ENCODE peak calls at places on chromosomes 13 and 19, in six cellular contexts. O is hippocampal formation; T is effector memory CD8-positive, alpha-beta T cell; N is psoas muscle; E is kidney glomerular epithelial cell; L is activated CD4-positive, alpha-beta T cell treated with anti-CD3 and anti-CD28 coated beads, Interleukin-2, amount 50 U/mL, for 24 hours. U is an unnamed sample.

GRCh38 chr13:99691552-99691951 is 190.3 kb downstream of the TM9SF2 start:
- DNase-seq in E (no peak), T (no peak), O (no peak), L (no peak), N (no peak), U (no peak)

GRCh38 chr19:6963937-6964336 is 57.3 kb downstream of the MBD3L2B start:
- DNase-seq in O (no peak), N (no peak), E (no peak), L (peak; percentile 28), T (peak; percentile 40), U (peak; percentile 41)

GRCh38 chr19:58519355-58520256 is at the start of gene ZBTB45:
- DNase-seq in E (peak; percentile 97), O (peak; percentile 97), L (peak; percentile 90), N (peak; percentile 96), T (peak; percentile 91), U (peak; percentile 96)

GRCh38 chr19:10408511-10409291 is 5.4 kb upstream of the CDC37 start:
- DNase-seq in E (no peak), L (no peak), O (no peak), N (peak; percentile 65), T (peak; percentile 47), U (peak; percentile 80)

GRCh38 chr13:75514080-75515040 is 23.3 kb downstream of the COMMD6 start:
- DNase-seq in E (no peak), O (no peak), L (no peak), N (no peak), T (no peak), U (no peak)

GRCh38 chr13:43303040-43303729 is 279.8 kb downstream of the DNAJC15 start:
- DNase-seq in L (no peak), T (no peak), O (peak; percentile 66), N (peak; percentile 82), E (peak; percentile 8), U (no peak)

GRCh38 chr13:27384285-27384684 is 40.1 kb upstream of the GTF3A start:
- DNase-seq in E (no peak), O (no peak), N (no peak), L (no peak), T (no peak), U (no peak)

GRCh38 chr13:53341144-53341510 is 312.5 kb downstream of the OLFM4 start:
- DNase-seq in O (no peak), L (no peak), T (no peak), E (no peak), N (no peak), U (no peak)

GRCh38 chr19:42290523-42291436 is 11.2 kb upstream of the PRR19 start:
- DNase-seq in L (no peak), N (peak; percentile 59), E (no peak), T (peak; percentile 58), O (no peak), U (no peak)

GRCh38 chr19:1417145-1417544 is 9.8 kb downstream of the DAZAP1 start:
- DNase-seq in L (no peak), N (peak; percentile 90), O (no peak), T (no peak), E (no peak), U (no peak)

GRCh38 chr13:100987993-100988392 is 313.4 kb upstream of the TMTC4 start:
- DNase-seq in N (no peak), L (no peak), T (no peak), E (no peak), O (peak; percentile 42), U (no peak)

GRCh38 chr13:99982741-99983400 is 1.3 kb downstream of the ZIC2 start:
- DNase-seq in T (no peak), E (no peak), O (no peak), L (no peak), N (no peak), U (no peak)

U was measured in activated naive CD4-positive, alpha-beta T cell treated with anti-CD3 and anti-CD28 coated beads, Interleukin-2, amount 50 U/mL, for 72 hours.